ENCODE peak calls at places on chromosomes 16 and 17, in eight cellular contexts. T is adrenal gland, B is keratinocyte, M is testis, Q is GM23338, N is cardiac muscle cell, W is Karpas-422, D is stomach. Y is an unnamed sample.

GRCh38 chr17:79192503-79193500 is 118.2 kb downstream of the ENGASE start:
- DNase-seq in N (peak; percentile 51), T (peak; percentile 48), M (peak; percentile 60), Q (peak; percentile 90), B (no peak), D (no peak), W (peak; percentile 70), Y (no peak)

GRCh38 chr16:83717814-83718213 is 90.0 kb upstream of the HSBP1 start:
- DNase-seq in Q (no peak), W (no peak), N (peak; percentile 36), M (no peak), B (no peak), T (no peak), D (no peak), Y (no peak)

GRCh38 chr16:75727221-75727620 is 931 bp upstream of the CPHXL start:
- DNase-seq in Q (no peak), W (peak; percentile 36), M (no peak), B (no peak), D (no peak), T (no peak), N (no peak), Y (no peak)

GRCh38 chr17:40317880-40318834 is 9.2 kb downstream of the RARA start:
- DNase-seq in T (peak; percentile 97), W (peak; percentile 97), D (peak; percentile 97), N (peak; percentile 98), M (peak; percentile 99), B (peak; percentile 82), Q (peak; percentile 98), Y (peak; percentile 97)

GRCh38 chr17:40091691-40092397 is 8.5 kb downstream of the NR1D1 start:
- DNase-seq in B (no peak), N (no peak), D (no peak), Q (peak; percentile 46), W (no peak), M (no peak), T (peak; percentile 57), Y (peak; percentile 57)

GRCh38 chr17:82565551-82565950 is 46.0 kb downstream of the FOXK2 start:
- DNase-seq in N (no peak), B (no peak), T (no peak), W (no peak), Q (no peak), D (no peak), M (no peak), Y (no peak)

GRCh38 chr17:17439971-17440843 is 36.6 kb upstream of the MED9 start:
- DNase-seq in W (peak; percentile 88), Q (peak; percentile 90), N (peak; percentile 58), T (peak; percentile 76), D (peak; percentile 80), B (no peak), M (peak; percentile 59), Y (no peak)

GRCh38 chr17:66468241-66469087 is 166.1 kb downstream of the PRKCA start:
- DNase-seq in Q (peak; percentile 40), B (peak; percentile 64), N (peak; percentile 48), M (peak; percentile 64), D (no peak), T (peak; percentile 44), W (no peak), Y (no peak)

GRCh38 chr16:7285520-7285919 is 47.1 kb upstream of the RBFOX1 start:
- DNase-seq in D (no peak), W (no peak), T (no peak), B (no peak), Q (no peak), N (no peak), M (no peak), Y (no peak)

GRCh38 chr16:728131-728889 is 1.4 kb downstream of the HAGHL start:
- DNase-seq in W (peak; percentile 97), T (peak; percentile 49), D (peak; percentile 69), Q (peak; percentile 80), M (peak; percentile 78), N (peak; percentile 82), B (no peak), Y (no peak)

GRCh38 chr17:77449908-77450741 is 309.4 kb downstream of the SEC14L1 start:
- DNase-seq in Q (peak; percentile 62), B (no peak), N (peak; percentile 86), T (peak; percentile 95), M (peak; percentile 97), D (peak; percentile 67), W (peak; percentile 87), Y (peak; percentile 90)
- H3K4me1 ChIP-seq in Q (peaks cover 40% of the 10 kb centered on the region), B (peaks cover 59% of the 10 kb centered on the region), N (peaks cover 45% of the 10 kb centered on the region), T (peaks cover 92% of the 10 kb centered on the region), M (peaks cover 59% of the 10 kb centered on the region), D (peaks cover 82% of the 10 kb centered on the region), W (peaks cover 63% of the 10 kb centered on the region), Y (peaks cover 13% of the 10 kb centered on the region)

GRCh38 chr17:50931003-50931878 is 65.1 kb upstream of the TOB1 start:
- DNase-seq in M (peak; percentile 81), N (peak; percentile 94), D (peak; percentile 92), B (no peak), T (peak; percentile 95), Q (peak; percentile 90), W (peak; percentile 95), Y (peak; percentile 86)

GRCh38 chr17:50927287-50927686 is 61.1 kb upstream of the TOB1 start:
- DNase-seq in M (no peak), Q (no peak), W (no peak), N (no peak), T (no peak), B (no peak), D (no peak), Y (no peak)

GRCh38 chr17:50925296-50925891 is 59.2 kb upstream of the TOB1 start:
- DNase-seq in D (no peak), W (no peak), T (no peak), N (no peak), B (no peak), Q (peak; percentile 50), M (no peak), Y (no peak)

GRCh38 chr17:50926523-50926922 is 60.4 kb upstream of the TOB1 start:
- DNase-seq in N (no peak), W (no peak), B (no peak), Q (no peak), T (no peak), D (no peak), M (no peak), Y (no peak)

DNA sequence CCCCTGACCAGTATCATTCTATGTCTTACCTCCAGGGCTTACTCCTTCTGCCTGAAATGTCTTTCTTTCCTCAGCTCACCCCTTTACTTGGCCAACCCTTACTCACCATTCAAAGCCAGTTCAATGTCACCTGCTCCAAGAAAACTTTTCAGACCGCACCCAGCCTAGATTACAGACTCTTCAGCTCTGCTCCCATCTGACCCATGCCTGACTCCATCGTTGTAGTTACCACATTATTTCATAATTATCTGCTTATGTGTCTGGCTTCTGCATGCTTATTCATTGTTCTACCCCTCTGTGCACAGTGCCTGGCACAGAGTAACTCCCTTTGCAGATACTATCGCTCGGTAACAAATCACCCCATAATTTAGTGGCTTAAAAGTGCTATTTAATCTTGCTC is 62.5 kb upstream of the TOB1 start:
- DNase-seq in N (no peak), B (no peak), Q (no peak), D (no peak), T (no peak), M (no peak), W (no peak), Y (no peak)
- H3K27ac ChIP-seq in N (no peak overlapping the region), B (no peak overlapping the region), Q (no peak overlapping the region), D (no peak overlapping the region), T (no peak overlapping the region), M (no peak overlapping the region), W (no peak overlapping the region), Y (no peak overlapping the region)

GRCh38 chr16:57802635-57803412 is 533 bp upstream of the KIFC3 start:
- DNase-seq in N (no peak), D (peak; percentile 37), T (no peak), W (no peak), B (no peak), M (peak; percentile 82), Q (peak; percentile 54), Y (no peak)
- H3K4me1 ChIP-seq in N (peaks cover 41% of the 10 kb centered on the region), D (peaks cover 55% of the 10 kb centered on the region), T (peaks cover 63% of the 10 kb centered on the region), W (no peaks in the 10 kb centered on the region), B (peaks cover 57% of the 10 kb centered on the region), M (peaks cover 56% of the 10 kb centered on the region), Q (peaks cover 37% of the 10 kb centered on the region), Y (no peaks in the 10 kb centered on the region)

GRCh38 chr16:57762365-57763289 is 27.1 kb downstream of the KATNB1 start:
- DNase-seq in T (no peak), M (no peak), N (no peak), B (no peak), D (no peak), Q (no peak), W (no peak), Y (no peak)

GRCh38 chr16:57764006-57764340 is 28.4 kb downstream of the KATNB1 start:
- DNase-seq in M (no peak), N (no peak), W (no peak), B (no peak), Q (no peak), D (no peak), T (no peak), Y (no peak)

GRCh38 chr16:57764341-57765159 is 29.0 kb downstream of the KATNB1 start:
- DNase-seq in T (peak; percentile 76), M (peak; percentile 46), W (peak; percentile 95), N (peak; percentile 75), B (peak; percentile 93), D (no peak), Q (peak; percentile 93), Y (no peak)

GRCh38 chr16:57761957-57762356 is 26.4 kb downstream of the KATNB1 start:
- DNase-seq in W (no peak), B (no peak), N (no peak), M (no peak), T (no peak), D (no peak), Q (no peak), Y (no peak)

DNA sequence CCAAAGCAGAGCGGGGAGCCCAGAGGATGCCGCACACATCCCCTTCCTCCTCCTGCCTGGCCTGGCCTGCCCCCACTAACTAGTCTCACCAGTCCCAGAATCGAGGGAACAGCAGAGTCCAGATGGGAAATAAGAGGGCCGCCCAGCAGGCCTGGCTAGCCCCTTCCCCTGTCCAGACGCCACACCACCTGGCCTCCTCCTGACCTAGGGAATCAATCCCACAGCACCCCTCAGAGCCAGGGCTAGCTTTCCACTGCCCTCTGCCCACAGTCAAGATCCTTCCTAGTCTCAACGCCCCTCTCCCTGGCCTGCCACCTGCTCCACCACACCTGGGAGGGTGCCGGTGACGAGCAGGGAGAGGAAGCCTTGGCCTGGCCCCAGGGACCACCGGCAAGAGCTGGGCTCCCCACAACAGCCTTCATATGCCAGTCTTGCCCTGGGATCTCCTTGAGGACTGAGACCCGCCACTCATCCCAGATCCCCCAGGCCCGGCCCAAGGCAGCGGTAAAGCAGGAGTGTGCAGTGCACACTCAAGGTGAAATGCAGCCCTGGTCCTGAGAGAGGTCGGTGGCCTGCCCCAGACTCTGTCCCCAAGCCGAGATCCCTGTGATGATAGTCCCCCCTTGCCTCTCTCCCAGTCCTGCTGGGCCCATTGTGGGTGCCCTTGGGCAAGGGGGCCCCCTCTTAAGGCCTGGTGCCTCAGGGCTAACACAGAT is 27.9 kb downstream of the KATNB1 start:
- DNase-seq in B (no peak), N (no peak), W (no peak), M (no peak), T (no peak), Q (no peak), D (no peak), Y (no peak)
- H3K27ac ChIP-seq in B (peak overlapping the region; percentile 48), N (no peak overlapping the region), W (no peak overlapping the region), M (no peak overlapping the region), T (no peak overlapping the region), Q (no peak overlapping the region), D (peak overlapping the region; percentile 4), Y (no peak overlapping the region)

GRCh38 chr17:48575673-48576478 is 2.3 kb downstream of the HOXB4 start:
- DNase-seq in W (no peak), Q (no peak), B (no peak), T (no peak), D (no peak), M (no peak), N (no peak), Y (no peak)
- H3K4me1 ChIP-seq in W (peaks cover 19% of the 10 kb centered on the region), Q (peaks cover 57% of the 10 kb centered on the region), B (peaks cover 25% of the 10 kb centered on the region), T (peaks cover 35% of the 10 kb centered on the region), D (peaks cover 26% of the 10 kb centered on the region), M (no peaks in the 10 kb centered on the region), N (peaks cover 11% of the 10 kb centered on the region), Y (no peaks in the 10 kb centered on the region)

GRCh38 chr17:8062807-8063483 is 24.1 kb downstream of the ALOX15B start:
- DNase-seq in T (no peak), Q (no peak), B (no peak), D (no peak), N (no peak), W (no peak), M (no peak), Y (no peak)
- H3K27ac ChIP-seq in T (no peak overlapping the region), Q (no peak overlapping the region), B (no peak overlapping the region), D (no peak overlapping the region), N (no peak overlapping the region), W (no peak overlapping the region), M (no peak overlapping the region), Y (no peak overlapping the region)